ENCODE peak calls at places on chromosome 3, in four cellular contexts. T is substantia nigra, N is stomach, I is ovary. Q is an unnamed sample.

GRCh38 chr3:42183991-42184621 is 81.9 kb downstream of the CCK start:
- DNase-seq in T (no peak), N (no peak), I (no peak), Q (no peak)

GRCh38 chr3:122576174-122576940 is 1.1 kb upstream of the PARP15 start:
- DNase-seq in T (no peak), I (no peak), N (no peak), Q (no peak)

GRCh38 chr3:146274833-146275232 is 23.9 kb upstream of the PLSCR4 start:
- DNase-seq in T (no peak), N (no peak), I (no peak), Q (no peak)

GRCh38 chr3:148190441-148190990 is 507.2 kb upstream of the AGTR1 start:
- DNase-seq in I (no peak), N (no peak), T (no peak), Q (no peak)

GRCh38 chr3:78255403-78255802 is 1215.5 kb downstream of the ROBO2 start:
- DNase-seq in T (no peak), I (no peak), N (no peak), Q (no peak)

GRCh38 chr3:53109822-53110771 is 20.1 kb downstream of the RFT1 start:
- DNase-seq in I (peak; percentile 64), T (peak; percentile 33), N (peak; percentile 45), Q (no peak)

GRCh38 chr3:109927161-109927560 is 589.8 kb upstream of the DPPA4 start:
- DNase-seq in N (no peak), I (no peak), T (no peak), Q (no peak)

GRCh38 chr3:115788921-115789470 is 165.7 kb downstream of the GAP43 start:
- DNase-seq in I (no peak), T (no peak), N (no peak), Q (no peak)

GRCh38 chr3:28081533-28081947 is 159.9 kb upstream of the CMC1 start:
- DNase-seq in T (no peak), N (no peak), I (no peak), Q (no peak)

GRCh38 chr3:50375200-50375931 is 16.0 kb upstream of the TMEM115 start:
- DNase-seq in N (no peak), I (no peak), T (no peak), Q (no peak)

GRCh38 chr3:13016726-13017255 is 56.4 kb downstream of the IQSEC1 start:
- DNase-seq in T (no peak), I (no peak), N (no peak), Q (no peak)

DNA sequence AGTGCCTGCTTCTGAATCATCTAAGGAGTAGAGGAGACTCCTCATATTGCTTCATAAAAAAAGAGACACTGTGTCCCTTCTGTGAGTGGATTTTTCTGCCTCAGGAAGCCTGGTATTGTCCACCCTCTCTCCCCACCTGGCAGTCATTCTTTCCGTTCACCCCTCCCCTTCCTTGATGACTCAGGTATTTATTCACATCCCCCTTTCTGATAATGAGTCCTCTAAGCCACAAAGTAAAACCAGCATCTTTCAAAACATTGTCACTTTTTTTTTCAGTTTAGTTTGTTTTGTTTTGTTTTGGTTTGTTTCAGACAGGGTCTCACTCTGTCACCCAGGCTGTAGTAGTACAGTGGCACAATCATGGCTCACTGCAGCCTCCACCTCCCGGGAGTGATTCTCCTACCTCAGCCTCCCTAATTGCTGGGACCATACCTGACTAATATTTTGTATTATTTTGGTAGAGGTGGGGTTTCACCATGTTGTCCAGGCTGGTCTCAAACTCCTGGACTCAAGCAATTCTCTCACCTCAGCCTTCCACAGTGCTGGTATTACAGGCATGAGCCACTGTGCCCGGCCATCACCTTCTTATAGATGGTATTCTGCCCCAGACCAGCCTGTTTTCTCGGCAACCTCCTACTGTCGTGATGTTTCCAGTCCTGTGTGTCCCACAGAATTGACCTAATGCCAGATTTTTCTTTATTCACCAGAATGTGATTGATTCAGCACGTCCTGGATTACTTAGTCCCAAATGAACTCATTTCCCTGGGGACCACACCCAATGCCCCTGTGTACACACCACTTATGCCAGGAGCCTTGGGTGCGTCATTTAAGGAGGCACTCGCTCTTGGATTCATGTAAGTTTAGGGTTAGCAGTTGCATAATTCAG is 65.0 kb upstream of the UBE2E1 start:
- DNase-seq in T (no peak), N (peak; percentile 55), I (no peak), Q (no peak)
- H3K27ac ChIP-seq in T (no peak overlapping the region), N (peak overlapping the region; percentile 34), I (no peak overlapping the region), Q (no peak overlapping the region)

GRCh38 chr3:84126160-84126559 is 832.6 kb upstream of the CADM2 start:
- DNase-seq in I (no peak), T (no peak), N (no peak), Q (no peak)
- H3K27ac ChIP-seq in I (no peak overlapping the region), T (no peak overlapping the region), N (no peak overlapping the region), Q (no peak overlapping the region)

GRCh38 chr3:45689787-45690145 is 570 bp downstream of the SACM1L start:
- DNase-seq in I (no peak), T (no peak), N (no peak), Q (no peak)

GRCh38 chr3:45688194-45688881 is 858 bp upstream of the SACM1L start:
- DNase-seq in I (no peak), N (no peak), T (peak; percentile 22), Q (no peak)

GRCh38 chr3:45688882-45689786 is at the start of gene SACM1L:
- DNase-seq in N (peak; percentile 98), T (peak; percentile 97), I (peak; percentile 97), Q (peak; percentile 96)

GRCh38 chr3:45686850-45687249 is 2.3 kb upstream of the SACM1L start:
- DNase-seq in T (no peak), I (no peak), N (no peak), Q (no peak)

DNA sequence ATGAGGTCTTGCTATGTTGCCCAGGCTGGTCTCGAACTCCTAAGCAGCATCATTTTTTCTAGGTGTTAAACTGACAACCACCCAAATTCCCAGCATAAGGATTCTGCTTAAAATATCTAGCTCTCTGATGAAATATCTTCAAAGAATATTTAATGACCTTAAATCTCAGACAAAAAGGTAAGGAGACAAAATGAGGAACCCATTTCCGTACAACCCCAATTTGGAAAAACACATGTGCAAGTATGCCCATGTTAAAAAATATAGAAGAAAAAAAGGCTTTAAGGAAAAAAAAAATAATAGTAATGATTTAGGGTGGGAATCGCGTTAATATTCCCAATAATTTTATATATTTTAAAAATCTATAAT is 1.4 kb upstream of the SACM1L start:
- DNase-seq in I (no peak), N (no peak), T (no peak), Q (no peak)
- H3K27ac ChIP-seq in I (no peak overlapping the region), N (peak overlapping the region; percentile 92), T (no peak overlapping the region), Q (no peak overlapping the region)

GRCh38 chr3:123907720-123908119 is 23.6 kb upstream of the MYLK start:
- DNase-seq in I (no peak), T (no peak), N (no peak), Q (no peak)
- H3K27ac ChIP-seq in I (no peak overlapping the region), T (no peak overlapping the region), N (no peak overlapping the region), Q (no peak overlapping the region)

GRCh38 chr3:46926039-46926438 is 48.5 kb downstream of the PTH1R start:
- DNase-seq in I (no peak), T (no peak), N (no peak), Q (no peak)
- H3K27ac ChIP-seq in I (peak overlapping the region; percentile 45), T (no peak overlapping the region), N (peak overlapping the region; percentile 66), Q (no peak overlapping the region)

DNA sequence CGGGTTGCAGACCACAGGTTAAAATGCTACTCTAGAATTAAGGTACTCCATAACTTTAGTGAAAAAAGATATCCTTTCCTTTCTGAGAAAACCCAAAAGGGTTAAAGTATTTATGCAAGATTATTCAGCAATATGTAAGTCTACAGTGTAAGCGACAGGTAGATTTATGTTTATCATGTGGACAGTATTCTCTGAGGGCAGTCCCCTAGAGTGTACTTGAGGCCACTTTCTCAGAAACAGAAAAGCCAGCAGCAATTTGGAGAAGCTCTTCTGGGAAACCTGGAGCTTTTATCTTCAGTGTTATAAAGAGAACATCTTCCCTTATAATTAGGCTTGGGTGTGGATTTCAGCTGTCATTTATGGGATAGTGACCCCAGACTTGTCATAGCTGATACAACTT is 8.9 kb downstream of the ST3GAL6 start:
- DNase-seq in T (no peak), N (no peak), I (no peak), Q (no peak)
- H3K27ac ChIP-seq in T (no peak overlapping the region), N (no peak overlapping the region), I (no peak overlapping the region), Q (no peak overlapping the region)